ENCODE peak calls at places on chromosomes 16 and 17, in seven cellular contexts. V is epithelial cell of prostate; B is CD4-positive, alpha-beta T cell; P is adrenal gland; Q is thoracic aorta; I is neuronal stem cell; J is substantia nigra. Y is an unnamed sample.

GRCh38 chr16:85173077-85173980 is 61.1 kb upstream of the CIBAR2 start:
- DNase-seq in V (peak), B (no peak), P (peak), Q (no peak), I (no peak), J (no peak), Y (no peak)

GRCh38 chr17:8366231-8366630 is 10.3 kb downstream of the KRABD2 start:
- DNase-seq in V (no peak), B (no peak), P (peak), Q (no peak), I (no peak), J (no peak), Y (no peak)

GRCh38 chr16:69532761-69533459 is 32.9 kb upstream of the NFAT5 start:
- DNase-seq in V (no peak), B (no peak), P (no peak), Q (no peak), I (no peak), J (no peak), Y (no peak)

GRCh38 chr17:82020874-82021727 is 1.6 kb downstream of the CENPX start:
- DNase-seq in V (no peak), B (peak), P (peak), Q (no peak), I (no peak), J (no peak), Y (peak)

GRCh38 chr16:85774811-85775210 is 23.9 kb upstream of the C16orf74 start:
- DNase-seq in V (no peak), B (no peak), P (no peak), Q (no peak), I (no peak), J (no peak), Y (no peak)

GRCh38 chr17:1724351-1724868 is at the start of gene WDR81:
- DNase-seq in V (no peak), B (peak), P (peak), Q (peak), I (peak), J (peak), Y (peak)

GRCh38 chr17:36133629-36134259 is 30.1 kb downstream of the CCL4 start:
- DNase-seq in V (no peak), B (no peak), P (peak), Q (no peak), I (no peak), J (no peak), Y (no peak)

GRCh38 chr17:40536731-40537171 is 28.5 kb downstream of the CCR7 start:
- DNase-seq in V (no peak), B (no peak), P (peak), Q (no peak), I (no peak), J (no peak), Y (no peak)

GRCh38 chr17:64777413-64778101 is 115.5 kb upstream of the SMURF2 start:
- DNase-seq in V (no peak), B (no peak), P (peak), Q (no peak), I (no peak), J (no peak), Y (no peak)

GRCh38 chr17:64418506-64419339 is 28.1 kb upstream of the PECAM1 start:
- DNase-seq in V (no peak), B (no peak), P (peak), Q (no peak), I (peak), J (no peak), Y (peak)

GRCh38 chr17:64661981-64662773 is at the start of gene SMURF2:
- DNase-seq in V (no peak), B (peak), P (peak), Q (peak), I (peak), J (no peak), Y (peak)

GRCh38 chr17:40069751-40070643 is 7.2 kb downstream of the THRA start:
- DNase-seq in V (no peak), B (no peak), P (peak), Q (no peak), I (no peak), J (no peak), Y (peak)

GRCh38 chr16:75653926-75654325 is 6.4 kb downstream of the TERF2IP start:
- DNase-seq in V (no peak), B (no peak), P (no peak), Q (no peak), I (no peak), J (no peak), Y (no peak)

GRCh38 chr17:40122466-40122943 is 734 bp downstream of the MSL1 start:
- DNase-seq in V (no peak), B (no peak), P (peak), Q (no peak), I (no peak), J (no peak), Y (no peak)

GRCh38 chr16:23408242-23409201 is 44.5 kb downstream of the COG7 start:
- DNase-seq in V (no peak), B (no peak), P (no peak), Q (no peak), I (peak), J (no peak), Y (no peak)

GRCh38 chr16:86979061-86979460 is 338.1 kb downstream of the C16orf95 start:
- DNase-seq in V (no peak), B (no peak), P (no peak), Q (no peak), I (no peak), J (no peak), Y (no peak)

GRCh38 chr16:89565256-89565505 is 4.7 kb downstream of the RPL13 start:
- DNase-seq in V (no peak), B (no peak), P (no peak), Q (no peak), I (no peak), J (no peak), Y (no peak)

GRCh38 chr17:74733365-74734122 is 3.5 kb upstream of the RAB37 start:
- DNase-seq in V (no peak), B (no peak), P (no peak), Q (no peak), I (no peak), J (no peak), Y (no peak)

GRCh38 chr16:15650698-15651161 is 685 bp downstream of the NDE1 start:
- DNase-seq in V (no peak), B (no peak), P (peak), Q (no peak), I (peak), J (no peak), Y (no peak)

GRCh38 chr17:40025559-40025958 is 10.3 kb downstream of the CSF3 start:
- DNase-seq in V (no peak), B (no peak), P (no peak), Q (no peak), I (no peak), J (no peak), Y (no peak)

GRCh38 chr16:69105501-69106361 is at the start of gene HAS3:
- DNase-seq in V (peak), B (no peak), P (peak), Q (no peak), I (peak), J (no peak), Y (peak)

GRCh38 chr16:89918453-89919347 is at the start of gene MC1R:
- DNase-seq in V (no peak), B (no peak), P (no peak), Q (no peak), I (peak), J (no peak), Y (no peak)

GRCh38 chr17:55654015-55654414 is 68.6 kb downstream of the TMEM100 start:
- DNase-seq in V (no peak), B (no peak), P (no peak), Q (no peak), I (no peak), J (no peak), Y (no peak)

GRCh38 chr17:247767-248166 is 66.3 kb upstream of the DOC2B start:
- DNase-seq in V (no peak), B (no peak), P (peak), Q (no peak), I (no peak), J (no peak), Y (no peak)

GRCh38 chr16:3032624-3033023 is 4.1 kb downstream of the BICDL2 start:
- DNase-seq in V (no peak), B (no peak), P (no peak), Q (no peak), I (no peak), J (no peak), Y (no peak)

GRCh38 chr16:27790546-27791403 is 240.8 kb downstream of the KATNIP start:
- DNase-seq in V (no peak), B (no peak), P (no peak), Q (no peak), I (no peak), J (no peak), Y (peak)

GRCh38 chr17:19306160-19307111 is 56.1 kb downstream of the B9D1 start:
- DNase-seq in V (no peak), B (peak), P (peak), Q (no peak), I (no peak), J (peak), Y (peak)

GRCh38 chr17:14590458-14591250 is 289.8 kb downstream of the HS3ST3B1 start:
- DNase-seq in V (no peak), B (no peak), P (no peak), Q (no peak), I (no peak), J (no peak), Y (no peak)

GRCh38 chr16:49564577-49565224 is 191.1 kb downstream of the C16orf78 start:
- DNase-seq in V (no peak), B (no peak), P (no peak), Q (no peak), I (no peak), J (no peak), Y (no peak)

GRCh38 chr17:17515921-17516295 is 19.7 kb upstream of the RASD1 start:
- DNase-seq in V (no peak), B (no peak), P (no peak), Q (no peak), I (no peak), J (no peak), Y (no peak)

GRCh38 chr16:89246903-89247733 is 29.6 kb downstream of the ZNF778 start:
- DNase-seq in V (no peak), B (peak), P (peak), Q (peak), I (peak), J (peak), Y (peak)

GRCh38 chr16:4371481-4372314 is at the start of gene VASN:
- DNase-seq in V (no peak), B (peak), P (peak), Q (no peak), I (peak), J (peak), Y (peak)

GRCh38 chr16:4370570-4371480 is 823 bp upstream of the VASN start:
- DNase-seq in V (no peak), B (no peak), P (peak), Q (peak), I (no peak), J (peak), Y (no peak)

GRCh38 chr16:4370151-4370550 is 1.5 kb upstream of the VASN start:
- DNase-seq in V (no peak), B (no peak), P (no peak), Q (no peak), I (no peak), J (no peak), Y (no peak)

GRCh38 chr16:4367393-4367856 is 4.2 kb upstream of the VASN start:
- DNase-seq in V (no peak), B (no peak), P (no peak), Q (no peak), I (no peak), J (no peak), Y (no peak)

GRCh38 chr16:4369006-4369766 is 2.5 kb upstream of the VASN start:
- DNase-seq in V (peak), B (no peak), P (peak), Q (peak), I (no peak), J (no peak), Y (no peak)
- H3K27ac ChIP-seq in V (peak), B (no peak), P (peak), Q (peak), I (no peak), J (peak), Y (no peak)

GRCh38 chr16:64211306-64211705 is 910.6 kb downstream of the CDH11 start:
- DNase-seq in V (no peak), B (no peak), P (no peak), Q (no peak), I (no peak), J (no peak), Y (no peak)
- H3K27ac ChIP-seq in V (no peak), B (no peak), P (no peak), Q (no peak), I (no peak), J (no peak), Y (no peak)

GRCh38 chr17:45138911-45139532 is 3.5 kb downstream of the ACBD4 start:
- DNase-seq in V (no peak), B (no peak), P (no peak), Q (no peak), I (no peak), J (no peak), Y (no peak)

GRCh38 chr17:45136846-45137560 is 1.5 kb downstream of the ACBD4 start:
- DNase-seq in V (no peak), B (no peak), P (no peak), Q (no peak), I (no peak), J (no peak), Y (no peak)

GRCh38 chr17:45137561-45138305 is 2.2 kb downstream of the ACBD4 start:
- DNase-seq in V (no peak), B (no peak), P (no peak), Q (no peak), I (no peak), J (no peak), Y (no peak)

GRCh38 chr17:45135192-45135977 is at the start of gene ACBD4:
- DNase-seq in V (peak), B (peak), P (peak), Q (peak), I (peak), J (peak), Y (peak)

DNA sequence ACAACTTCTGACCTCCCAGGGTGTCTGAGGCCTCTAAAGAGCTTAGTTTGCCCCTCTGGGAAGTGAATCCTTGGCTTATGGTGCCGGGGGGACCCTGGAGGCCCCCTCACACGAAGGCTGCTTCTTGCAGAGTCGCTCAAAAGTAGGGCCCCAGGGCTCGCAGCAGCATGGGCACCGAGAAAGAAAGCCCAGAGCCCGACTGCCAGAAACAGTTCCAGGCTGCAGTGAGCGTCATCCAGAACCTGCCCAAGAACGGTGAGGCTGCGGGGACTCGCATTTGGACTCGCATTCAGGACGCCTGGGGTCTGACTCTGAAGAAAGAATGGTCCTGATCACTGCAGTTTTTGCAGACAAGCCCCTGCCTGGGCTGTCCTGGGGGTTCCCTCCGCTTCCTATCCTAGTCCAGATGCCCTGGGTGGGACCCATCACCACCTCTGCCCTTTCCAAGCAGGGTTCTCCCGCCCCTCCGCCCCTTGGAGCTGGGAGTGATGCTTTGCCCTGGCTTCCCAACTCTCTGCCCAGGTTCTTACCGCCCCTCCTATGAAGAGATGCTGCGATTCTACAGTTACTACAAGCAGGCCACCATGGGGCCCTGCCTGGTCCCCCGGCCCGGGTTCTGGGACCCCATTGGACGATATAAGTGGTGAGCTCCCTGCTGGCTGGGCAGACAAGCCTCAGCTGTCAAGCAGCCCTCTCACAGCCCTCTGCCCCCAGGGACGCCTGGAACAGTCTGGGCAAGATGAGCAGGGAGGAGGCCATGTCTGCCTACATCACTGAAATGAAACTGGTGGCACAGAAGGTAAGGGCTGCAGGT is 698 bp downstream of the ACBD4 start:
- DNase-seq in V (no peak), B (no peak), P (peak), Q (no peak), I (no peak), J (no peak), Y (no peak)
- H3K27ac ChIP-seq in V (no peak), B (peak), P (peak), Q (peak), I (no peak), J (peak), Y (peak)

DNA sequence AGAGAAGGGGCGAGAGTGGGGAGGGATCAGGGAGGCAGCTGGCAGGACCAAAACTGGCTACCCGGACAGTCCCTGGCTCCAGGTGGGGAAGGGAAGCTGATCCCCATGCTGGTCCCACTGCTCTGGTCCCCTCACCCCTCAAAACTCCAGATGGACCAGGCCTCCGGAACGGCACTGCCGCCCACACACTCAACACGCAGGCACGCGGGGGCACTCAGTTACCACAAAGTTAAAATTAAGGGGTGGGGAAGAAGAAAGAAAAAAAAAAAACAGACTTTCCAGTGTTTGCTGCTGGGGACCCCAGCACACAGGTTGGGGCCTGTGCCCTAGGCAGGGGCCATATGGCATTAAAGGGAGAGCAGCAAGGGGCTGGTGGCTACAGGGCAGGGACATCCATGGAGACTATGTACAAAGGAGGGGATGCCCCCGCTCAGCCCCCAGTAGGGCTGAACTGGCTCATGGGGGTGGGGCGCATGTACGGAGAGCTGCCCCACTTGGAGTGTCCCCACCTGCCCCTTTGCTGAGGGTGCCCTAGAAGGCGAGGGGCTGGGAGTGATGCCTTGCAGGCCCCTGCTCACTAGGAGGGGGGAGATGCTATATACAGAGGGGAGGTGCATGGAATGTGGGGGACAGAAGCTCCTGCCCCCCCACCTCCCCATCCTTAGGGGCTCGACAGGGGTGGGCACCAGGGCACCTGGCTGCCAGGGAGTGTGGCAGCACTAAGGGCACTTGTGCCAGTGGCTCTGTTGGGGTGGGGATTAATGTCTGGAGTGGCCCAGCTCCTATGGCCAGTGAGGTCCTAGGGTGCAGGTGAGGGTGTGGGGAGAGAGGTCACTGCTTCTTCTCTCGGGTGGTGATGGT is 5.6 kb downstream of the TP53I13 start:
- DNase-seq in V (no peak), B (no peak), P (no peak), Q (no peak), I (no peak), J (no peak), Y (no peak)
- H3K27ac ChIP-seq in V (no peak), B (no peak), P (no peak), Q (no peak), I (no peak), J (no peak), Y (no peak)

GRCh38 chr17:49887086-49887743 is 39.3 kb upstream of the TAC4 start:
- DNase-seq in V (peak), B (no peak), P (peak), Q (no peak), I (no peak), J (no peak), Y (no peak)
- H3K27ac ChIP-seq in V (peak), B (no peak), P (no peak), Q (no peak), I (no peak), J (no peak), Y (no peak)

GRCh38 chr16:67841198-67841815 is 813 bp upstream of the THAP11 start:
- DNase-seq in V (no peak), B (no peak), P (no peak), Q (no peak), I (no peak), J (no peak), Y (no peak)
- H3K27ac ChIP-seq in V (peak), B (no peak), P (peak), Q (peak), I (no peak), J (peak), Y (peak)

DNA sequence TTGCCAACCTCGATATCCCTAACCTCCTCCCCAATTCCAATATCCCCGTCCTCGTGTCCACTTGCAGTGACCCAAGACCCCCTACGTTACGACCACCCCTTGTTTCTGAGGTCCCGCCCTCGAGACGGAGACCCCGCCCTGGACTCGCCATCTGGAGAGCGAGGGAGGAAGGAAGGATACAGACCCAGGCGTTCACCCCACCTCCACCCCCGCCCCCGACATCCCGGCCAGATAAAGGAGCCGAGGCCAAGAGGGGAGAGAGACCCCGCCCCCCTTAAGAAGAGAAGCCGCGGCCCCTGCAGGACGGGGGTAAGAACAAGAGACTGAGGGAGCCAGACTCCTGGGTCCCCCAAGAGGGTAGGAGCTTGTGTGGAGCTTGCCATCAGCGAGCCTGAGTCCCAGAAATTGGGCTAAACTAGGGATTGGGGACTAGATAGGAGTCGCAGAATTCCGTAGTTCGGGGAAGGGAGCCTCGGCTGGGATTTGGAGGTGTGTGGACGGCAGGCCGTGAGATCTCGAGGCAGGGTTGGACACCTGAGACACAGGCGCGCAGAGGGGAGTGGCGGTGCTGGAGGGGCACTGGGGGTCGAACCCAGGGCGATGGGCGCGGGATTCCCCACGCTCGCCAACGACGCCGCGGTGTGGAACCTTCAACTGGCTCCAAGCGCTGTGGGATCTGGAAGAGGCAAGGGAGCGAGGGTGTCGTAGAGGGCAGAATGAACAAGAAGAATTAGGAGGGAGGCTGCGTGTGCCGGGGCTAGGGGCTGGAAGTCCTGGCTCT is at the start of gene BCL6B:
- DNase-seq in V (no peak), B (no peak), P (no peak), Q (no peak), I (no peak), J (no peak), Y (no peak)
- H3K27ac ChIP-seq in V (no peak), B (no peak), P (peak), Q (peak), I (no peak), J (peak), Y (peak)

GRCh38 chr17:75927286-75927922 is 13.4 kb downstream of the FBF1 start:
- DNase-seq in V (peak), B (no peak), P (peak), Q (no peak), I (no peak), J (no peak), Y (no peak)
- H3K27ac ChIP-seq in V (peak), B (no peak), P (no peak), Q (no peak), I (no peak), J (no peak), Y (no peak)